ENCODE peak calls at places on chromosomes 11 and 22, in seven cellular contexts. One of them, this sample, is unnamed.

GRCh38 chr11:96969251-96969650 is 579.4 kb downstream of the JRKL start:
- DNase-seq in fibroblast of pulmonary artery: peak; percentile 4
- DNase-seq in bronchial epithelial cell: peak; percentile 25
- DNase-seq in HL-60: no peak
- DNase-seq in cardiac fibroblast: peak; percentile 5
- DNase-seq in pancreas: no peak
- DNase-seq in AG09319: no peak
- DNase-seq in this sample: no peak

GRCh38 chr22:40553014-40553579 is 83.4 kb downstream of the MRTFA start:
- DNase-seq in fibroblast of pulmonary artery: no peak
- DNase-seq in bronchial epithelial cell: no peak
- DNase-seq in HL-60: no peak
- DNase-seq in cardiac fibroblast: no peak
- DNase-seq in pancreas: no peak
- DNase-seq in AG09319: no peak
- DNase-seq in this sample: no peak

GRCh38 chr11:128499613-128500213 is 87.6 kb downstream of the ETS1 start:
- DNase-seq in fibroblast of pulmonary artery: no peak
- DNase-seq in bronchial epithelial cell: no peak
- DNase-seq in HL-60: no peak
- DNase-seq in cardiac fibroblast: no peak
- DNase-seq in pancreas: no peak
- DNase-seq in AG09319: no peak
- DNase-seq in this sample: no peak

GRCh38 chr11:44556735-44557409 is 8.6 kb upstream of the CD82 start:
- DNase-seq in fibroblast of pulmonary artery: peak; percentile 71
- DNase-seq in bronchial epithelial cell: peak; percentile 41
- DNase-seq in HL-60: peak; percentile 52
- DNase-seq in cardiac fibroblast: peak; percentile 73
- DNase-seq in pancreas: no peak
- DNase-seq in AG09319: no peak
- DNase-seq in this sample: no peak

GRCh38 chr11:33376331-33377099 is 119.3 kb downstream of the HIPK3 start:
- DNase-seq in fibroblast of pulmonary artery: peak; percentile 14
- DNase-seq in bronchial epithelial cell: no peak
- DNase-seq in HL-60: no peak
- DNase-seq in cardiac fibroblast: peak; percentile 36
- DNase-seq in pancreas: no peak
- DNase-seq in AG09319: no peak
- DNase-seq in this sample: no peak

GRCh38 chr11:72553748-72554147 is 119.4 kb upstream of the CLPB start:
- DNase-seq in fibroblast of pulmonary artery: peak; percentile 12
- DNase-seq in bronchial epithelial cell: no peak
- DNase-seq in HL-60: peak; percentile 10
- DNase-seq in cardiac fibroblast: no peak
- DNase-seq in pancreas: no peak
- DNase-seq in AG09319: no peak
- DNase-seq in this sample: no peak

GRCh38 chr11:937853-938261 is 12.2 kb downstream of the AP2A2 start:
- DNase-seq in fibroblast of pulmonary artery: no peak
- DNase-seq in bronchial epithelial cell: no peak
- DNase-seq in HL-60: no peak
- DNase-seq in cardiac fibroblast: no peak
- DNase-seq in pancreas: no peak
- DNase-seq in AG09319: no peak
- DNase-seq in this sample: no peak

GRCh38 chr11:118171274-118172062 is 5.0 kb downstream of the SCN2B start:
- DNase-seq in fibroblast of pulmonary artery: peak; percentile 61
- DNase-seq in bronchial epithelial cell: peak; percentile 42
- DNase-seq in HL-60: peak; percentile 62
- DNase-seq in cardiac fibroblast: peak; percentile 60
- DNase-seq in pancreas: peak; percentile 63
- DNase-seq in AG09319: no peak
- DNase-seq in this sample: no peak

GRCh38 chr11:44980533-44981427 is 30.1 kb upstream of the TP53I11 start:
- DNase-seq in fibroblast of pulmonary artery: no peak
- DNase-seq in bronchial epithelial cell: no peak
- DNase-seq in HL-60: no peak
- DNase-seq in cardiac fibroblast: no peak
- DNase-seq in pancreas: no peak
- DNase-seq in AG09319: no peak
- DNase-seq in this sample: no peak

GRCh38 chr22:17835256-17835655 is 61.0 kb upstream of the BID start:
- DNase-seq in fibroblast of pulmonary artery: no peak
- DNase-seq in bronchial epithelial cell: no peak
- DNase-seq in HL-60: no peak
- DNase-seq in cardiac fibroblast: no peak
- DNase-seq in pancreas: no peak
- DNase-seq in AG09319: no peak
- DNase-seq in this sample: no peak

GRCh38 chr11:118618115-118618990 is 10.9 kb downstream of the PHLDB1 start:
- DNase-seq in fibroblast of pulmonary artery: peak; percentile 93
- DNase-seq in bronchial epithelial cell: peak; percentile 58
- DNase-seq in HL-60: no peak
- DNase-seq in cardiac fibroblast: peak; percentile 94
- DNase-seq in pancreas: peak; percentile 49
- DNase-seq in AG09319: no peak
- DNase-seq in this sample: no peak

GRCh38 chr11:110123003-110123402 is 29.8 kb downstream of the ZC3H12C start:
- DNase-seq in fibroblast of pulmonary artery: peak; percentile 84
- DNase-seq in bronchial epithelial cell: no peak
- DNase-seq in HL-60: no peak
- DNase-seq in cardiac fibroblast: peak; percentile 85
- DNase-seq in pancreas: no peak
- DNase-seq in AG09319: no peak
- DNase-seq in this sample: peak; percentile 38

GRCh38 chr11:76629853-76630599 is 40.5 kb downstream of the LRRC32 start:
- DNase-seq in fibroblast of pulmonary artery: peak; percentile 74
- DNase-seq in bronchial epithelial cell: peak; percentile 2
- DNase-seq in HL-60: peak; percentile 89
- DNase-seq in cardiac fibroblast: peak; percentile 84
- DNase-seq in pancreas: peak; percentile 60
- DNase-seq in AG09319: no peak
- DNase-seq in this sample: no peak

GRCh38 chr22:35972559-35972958 is 56.1 kb downstream of the RBFOX2 start:
- DNase-seq in fibroblast of pulmonary artery: no peak
- DNase-seq in bronchial epithelial cell: no peak
- DNase-seq in HL-60: no peak
- DNase-seq in cardiac fibroblast: no peak
- DNase-seq in pancreas: no peak
- DNase-seq in AG09319: no peak
- DNase-seq in this sample: no peak

GRCh38 chr11:64844330-64845124 is at the start of gene CDC42BPG:
- DNase-seq in fibroblast of pulmonary artery: peak; percentile 61
- DNase-seq in bronchial epithelial cell: peak; percentile 55
- DNase-seq in HL-60: peak; percentile 64
- DNase-seq in cardiac fibroblast: peak; percentile 72
- DNase-seq in pancreas: peak; percentile 85
- DNase-seq in AG09319: no peak
- DNase-seq in this sample: no peak

GRCh38 chr22:18070556-18071306 is 7.1 kb upstream of the PEX26 start:
- DNase-seq in fibroblast of pulmonary artery: no peak
- DNase-seq in bronchial epithelial cell: peak; percentile 77
- DNase-seq in HL-60: no peak
- DNase-seq in cardiac fibroblast: no peak
- DNase-seq in pancreas: no peak
- DNase-seq in AG09319: no peak
- DNase-seq in this sample: no peak

GRCh38 chr11:122756417-122756816 is 81.9 kb upstream of the CRTAM start:
- DNase-seq in fibroblast of pulmonary artery: no peak
- DNase-seq in bronchial epithelial cell: no peak
- DNase-seq in HL-60: peak; percentile 94
- DNase-seq in cardiac fibroblast: no peak
- DNase-seq in pancreas: no peak
- DNase-seq in AG09319: no peak
- DNase-seq in this sample: no peak
- TF ChIP-seq CTCF in fibroblast of pulmonary artery: peak; percentile 14
- TF ChIP-seq CTCF in bronchial epithelial cell: no peak
- TF ChIP-seq CTCF in HL-60: peak; percentile 67
- TF ChIP-seq CTCF in cardiac fibroblast: peak; percentile 7
- TF ChIP-seq CTCF in pancreas: no peak
- TF ChIP-seq CTCF in AG09319: peak; percentile 20
- TF ChIP-seq CTCF in this sample: no peak

DNA sequence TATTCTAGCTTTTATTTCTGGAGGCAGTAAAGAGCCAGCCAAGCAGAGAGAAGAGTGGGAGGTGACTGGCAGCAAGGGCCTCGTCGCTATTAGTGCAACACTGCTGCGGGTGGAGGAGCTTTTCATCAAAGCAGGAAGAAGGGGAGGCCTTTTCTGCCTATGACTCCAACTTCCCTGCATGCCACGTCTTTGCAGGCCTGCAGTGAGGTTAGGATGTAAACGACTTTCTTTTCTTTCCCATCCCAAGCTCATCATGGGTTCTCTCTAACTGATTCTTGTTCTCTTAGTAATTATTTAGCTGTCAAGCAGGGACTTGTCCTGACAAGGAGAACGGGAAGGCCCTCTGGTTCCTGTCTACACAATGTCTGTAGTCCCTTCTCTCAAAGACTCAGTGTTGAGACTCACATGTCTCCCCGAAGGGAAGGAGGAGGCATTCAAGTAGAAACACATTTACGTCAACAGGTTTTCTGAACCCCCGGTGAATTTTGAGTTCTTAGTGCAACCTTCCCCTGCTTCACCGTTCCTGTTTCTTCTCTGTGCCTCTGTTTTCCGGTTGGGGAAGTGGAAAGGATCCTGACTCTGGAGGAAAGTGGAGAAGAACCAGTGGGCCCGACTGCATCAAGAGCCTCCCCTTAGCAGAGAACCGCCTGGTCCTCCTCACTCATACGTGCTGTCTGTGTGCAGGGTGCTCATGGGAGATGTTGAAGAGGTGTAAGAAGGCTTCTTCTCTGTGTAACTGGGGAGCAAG is 56.9 kb downstream of the PACS1 start:
- DNase-seq in fibroblast of pulmonary artery: peak; percentile 83
- DNase-seq in bronchial epithelial cell: peak; percentile 96
- DNase-seq in HL-60: peak; percentile 80
- DNase-seq in cardiac fibroblast: peak; percentile 87
- DNase-seq in pancreas: peak; percentile 49
- DNase-seq in AG09319: no peak
- DNase-seq in this sample: no peak
- TF ChIP-seq CTCF in fibroblast of pulmonary artery: peak; percentile 9
- TF ChIP-seq CTCF in bronchial epithelial cell: no peak
- TF ChIP-seq CTCF in HL-60: no peak
- TF ChIP-seq CTCF in cardiac fibroblast: no peak
- TF ChIP-seq CTCF in pancreas: no peak
- TF ChIP-seq CTCF in AG09319: peak; percentile 9
- TF ChIP-seq CTCF in this sample: no peak

GRCh38 chr11:122232985-122233384 is 117.0 kb upstream of the BLID start:
- DNase-seq in fibroblast of pulmonary artery: no peak
- DNase-seq in bronchial epithelial cell: no peak
- DNase-seq in HL-60: no peak
- DNase-seq in cardiac fibroblast: no peak
- DNase-seq in pancreas: no peak
- DNase-seq in AG09319: no peak
- DNase-seq in this sample: no peak
- TF ChIP-seq CTCF in fibroblast of pulmonary artery: no peak
- TF ChIP-seq CTCF in bronchial epithelial cell: no peak
- TF ChIP-seq CTCF in HL-60: no peak
- TF ChIP-seq CTCF in cardiac fibroblast: no peak
- TF ChIP-seq CTCF in pancreas: no peak
- TF ChIP-seq CTCF in AG09319: no peak
- TF ChIP-seq CTCF in this sample: no peak

GRCh38 chr22:49005557-49005956 is 822.1 kb downstream of the BRD1 start:
- DNase-seq in fibroblast of pulmonary artery: no peak
- DNase-seq in bronchial epithelial cell: no peak
- DNase-seq in HL-60: no peak
- DNase-seq in cardiac fibroblast: no peak
- DNase-seq in pancreas: no peak
- DNase-seq in AG09319: no peak
- DNase-seq in this sample: no peak
- TF ChIP-seq CTCF in fibroblast of pulmonary artery: no peak
- TF ChIP-seq CTCF in bronchial epithelial cell: no peak
- TF ChIP-seq CTCF in HL-60: no peak
- TF ChIP-seq CTCF in cardiac fibroblast: no peak
- TF ChIP-seq CTCF in pancreas: no peak
- TF ChIP-seq CTCF in AG09319: no peak
- TF ChIP-seq CTCF in this sample: no peak

GRCh38 chr22:46728470-46728869 is 9.6 kb downstream of the CERK start:
- DNase-seq in fibroblast of pulmonary artery: no peak
- DNase-seq in bronchial epithelial cell: no peak
- DNase-seq in HL-60: no peak
- DNase-seq in cardiac fibroblast: no peak
- DNase-seq in pancreas: no peak
- DNase-seq in AG09319: no peak
- DNase-seq in this sample: no peak
- TF ChIP-seq CTCF in fibroblast of pulmonary artery: no peak
- TF ChIP-seq CTCF in bronchial epithelial cell: no peak
- TF ChIP-seq CTCF in HL-60: no peak
- TF ChIP-seq CTCF in cardiac fibroblast: no peak
- TF ChIP-seq CTCF in pancreas: no peak
- TF ChIP-seq CTCF in AG09319: no peak
- TF ChIP-seq CTCF in this sample: no peak

DNA sequence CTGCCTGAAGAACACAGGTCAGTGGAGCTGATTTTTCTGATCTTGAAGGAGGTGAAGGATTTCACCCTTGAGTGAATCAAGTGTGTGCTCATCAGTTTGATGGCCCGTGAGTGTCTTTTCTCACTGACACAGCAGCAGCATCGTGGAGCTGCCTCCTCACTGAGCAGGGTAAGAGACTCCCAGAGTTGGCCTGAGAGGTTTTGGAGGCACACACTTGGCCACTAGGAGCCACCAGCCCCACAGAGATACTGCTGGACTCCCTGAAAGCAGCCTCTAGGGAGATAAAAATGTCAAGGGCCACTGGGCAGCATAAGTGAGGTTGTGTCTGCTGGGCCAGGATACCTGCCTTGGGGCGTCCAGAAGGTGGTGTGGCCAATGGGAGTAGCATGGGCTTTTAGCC is 245.4 kb downstream of the GRIK4 start:
- DNase-seq in fibroblast of pulmonary artery: no peak
- DNase-seq in bronchial epithelial cell: no peak
- DNase-seq in HL-60: no peak
- DNase-seq in cardiac fibroblast: no peak
- DNase-seq in pancreas: no peak
- DNase-seq in AG09319: no peak
- DNase-seq in this sample: no peak
- TF ChIP-seq CTCF in fibroblast of pulmonary artery: no peak
- TF ChIP-seq CTCF in bronchial epithelial cell: no peak
- TF ChIP-seq CTCF in HL-60: no peak
- TF ChIP-seq CTCF in cardiac fibroblast: no peak
- TF ChIP-seq CTCF in pancreas: no peak
- TF ChIP-seq CTCF in AG09319: no peak
- TF ChIP-seq CTCF in this sample: no peak